ENCODE peak calls at places on chromosomes 12 and 14, in nine cellular contexts. One of them, this sample, is unnamed.

GRCh38 chr12:120849765-120850164 is 54.4 kb downstream of the SPPL3 start:
- DNase-seq in keratinocyte: peak
- DNase-seq in lung: no peak
- DNase-seq in uterus: peak
- DNase-seq in IMR-90: peak
- DNase-seq in CD8-positive, alpha-beta T cell: no peak
- DNase-seq in WERI-Rb-1: no peak
- DNase-seq in brain microvascular endothelial cell: peak
- DNase-seq in tibial artery: no peak
- DNase-seq in this sample: no peak

GRCh38 chr12:40248585-40249297 is 23.9 kb downstream of the LRRK2 start:
- DNase-seq in keratinocyte: no peak
- DNase-seq in lung: no peak
- DNase-seq in uterus: no peak
- DNase-seq in IMR-90: no peak
- DNase-seq in CD8-positive, alpha-beta T cell: no peak
- DNase-seq in WERI-Rb-1: no peak
- DNase-seq in brain microvascular endothelial cell: no peak
- DNase-seq in tibial artery: no peak
- DNase-seq in this sample: no peak

GRCh38 chr14:22388669-22389625 is 200.1 kb downstream of the DAD1 start:
- DNase-seq in keratinocyte: no peak
- DNase-seq in lung: no peak
- DNase-seq in uterus: peak
- DNase-seq in IMR-90: peak
- DNase-seq in CD8-positive, alpha-beta T cell: no peak
- DNase-seq in WERI-Rb-1: no peak
- DNase-seq in brain microvascular endothelial cell: peak
- DNase-seq in tibial artery: no peak
- DNase-seq in this sample: no peak

GRCh38 chr12:114916124-114916523 is 232.1 kb upstream of the TBX3 start:
- DNase-seq in keratinocyte: no peak
- DNase-seq in lung: no peak
- DNase-seq in uterus: no peak
- DNase-seq in IMR-90: peak
- DNase-seq in CD8-positive, alpha-beta T cell: no peak
- DNase-seq in WERI-Rb-1: no peak
- DNase-seq in brain microvascular endothelial cell: peak
- DNase-seq in tibial artery: no peak
- DNase-seq in this sample: no peak

GRCh38 chr12:104547239-104547638 is 90.5 kb downstream of the CHST11 start:
- DNase-seq in keratinocyte: no peak
- DNase-seq in lung: no peak
- DNase-seq in uterus: no peak
- DNase-seq in IMR-90: no peak
- DNase-seq in CD8-positive, alpha-beta T cell: no peak
- DNase-seq in WERI-Rb-1: no peak
- DNase-seq in brain microvascular endothelial cell: no peak
- DNase-seq in tibial artery: no peak
- DNase-seq in this sample: no peak

GRCh38 chr12:57631566-57632368 is 1.2 kb downstream of the B4GALNT1 start:
- DNase-seq in keratinocyte: no peak
- DNase-seq in lung: no peak
- DNase-seq in uterus: no peak
- DNase-seq in IMR-90: no peak
- DNase-seq in CD8-positive, alpha-beta T cell: no peak
- DNase-seq in WERI-Rb-1: peak
- DNase-seq in brain microvascular endothelial cell: no peak
- DNase-seq in tibial artery: no peak
- DNase-seq in this sample: no peak

GRCh38 chr14:56752428-56752827 is 57.9 kb downstream of the OTX2 start:
- DNase-seq in keratinocyte: no peak
- DNase-seq in lung: no peak
- DNase-seq in uterus: no peak
- DNase-seq in IMR-90: no peak
- DNase-seq in CD8-positive, alpha-beta T cell: no peak
- DNase-seq in WERI-Rb-1: peak
- DNase-seq in brain microvascular endothelial cell: no peak
- DNase-seq in tibial artery: no peak
- DNase-seq in this sample: no peak

GRCh38 chr12:9751204-9752144 is 9.2 kb downstream of the CD69 start:
- DNase-seq in keratinocyte: no peak
- DNase-seq in lung: no peak
- DNase-seq in uterus: no peak
- DNase-seq in IMR-90: peak
- DNase-seq in CD8-positive, alpha-beta T cell: no peak
- DNase-seq in WERI-Rb-1: no peak
- DNase-seq in brain microvascular endothelial cell: no peak
- DNase-seq in tibial artery: no peak
- DNase-seq in this sample: no peak

GRCh38 chr14:36505892-36506731 is 13.9 kb downstream of the NKX2-1 start:
- DNase-seq in keratinocyte: no peak
- DNase-seq in lung: no peak
- DNase-seq in uterus: no peak
- DNase-seq in IMR-90: no peak
- DNase-seq in CD8-positive, alpha-beta T cell: no peak
- DNase-seq in WERI-Rb-1: no peak
- DNase-seq in brain microvascular endothelial cell: no peak
- DNase-seq in tibial artery: no peak
- DNase-seq in this sample: no peak

GRCh38 chr12:105233045-105233905 is 2.7 kb downstream of the APPL2 start:
- DNase-seq in keratinocyte: no peak
- DNase-seq in lung: no peak
- DNase-seq in uterus: no peak
- DNase-seq in IMR-90: no peak
- DNase-seq in CD8-positive, alpha-beta T cell: no peak
- DNase-seq in WERI-Rb-1: no peak
- DNase-seq in brain microvascular endothelial cell: no peak
- DNase-seq in tibial artery: no peak
- DNase-seq in this sample: no peak

GRCh38 chr14:61535470-61535869 is 159.8 kb upstream of the HIF1A start:
- DNase-seq in keratinocyte: no peak
- DNase-seq in lung: peak
- DNase-seq in uterus: no peak
- DNase-seq in IMR-90: no peak
- DNase-seq in CD8-positive, alpha-beta T cell: no peak
- DNase-seq in WERI-Rb-1: no peak
- DNase-seq in brain microvascular endothelial cell: no peak
- DNase-seq in tibial artery: no peak
- DNase-seq in this sample: no peak

DNA sequence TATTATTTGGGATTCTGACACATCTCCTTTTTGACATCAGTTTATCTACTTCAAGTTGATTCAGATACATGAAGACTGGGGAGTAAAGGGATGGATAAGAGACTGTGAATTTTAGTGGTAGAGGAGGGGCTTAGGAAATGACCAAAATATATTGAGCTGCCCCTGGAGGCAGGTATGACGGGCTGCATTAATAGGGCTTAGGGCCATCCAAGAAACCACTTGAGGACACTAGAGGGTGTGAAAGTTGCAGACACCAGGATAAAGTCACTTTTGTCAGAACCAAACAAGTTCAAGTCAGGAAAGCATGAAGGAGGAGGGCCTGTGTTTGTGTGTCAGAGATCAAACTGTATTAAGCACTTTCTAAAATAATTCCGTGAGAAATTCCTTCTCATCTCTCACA is 137.1 kb downstream of the SLC38A1 start:
- DNase-seq in keratinocyte: no peak
- DNase-seq in lung: no peak
- DNase-seq in uterus: no peak
- DNase-seq in IMR-90: no peak
- DNase-seq in CD8-positive, alpha-beta T cell: no peak
- DNase-seq in WERI-Rb-1: no peak
- DNase-seq in brain microvascular endothelial cell: no peak
- DNase-seq in tibial artery: no peak
- DNase-seq in this sample: no peak
- TF ChIP-seq CTCF in keratinocyte: peak
- TF ChIP-seq CTCF in lung: no peak
- TF ChIP-seq CTCF in uterus: no peak
- TF ChIP-seq CTCF in IMR-90: peak
- TF ChIP-seq CTCF in CD8-positive, alpha-beta T cell: no peak
- TF ChIP-seq CTCF in WERI-Rb-1: peak
- TF ChIP-seq CTCF in brain microvascular endothelial cell: peak
- TF ChIP-seq CTCF in tibial artery: no peak
- TF ChIP-seq CTCF in this sample: no peak

DNA sequence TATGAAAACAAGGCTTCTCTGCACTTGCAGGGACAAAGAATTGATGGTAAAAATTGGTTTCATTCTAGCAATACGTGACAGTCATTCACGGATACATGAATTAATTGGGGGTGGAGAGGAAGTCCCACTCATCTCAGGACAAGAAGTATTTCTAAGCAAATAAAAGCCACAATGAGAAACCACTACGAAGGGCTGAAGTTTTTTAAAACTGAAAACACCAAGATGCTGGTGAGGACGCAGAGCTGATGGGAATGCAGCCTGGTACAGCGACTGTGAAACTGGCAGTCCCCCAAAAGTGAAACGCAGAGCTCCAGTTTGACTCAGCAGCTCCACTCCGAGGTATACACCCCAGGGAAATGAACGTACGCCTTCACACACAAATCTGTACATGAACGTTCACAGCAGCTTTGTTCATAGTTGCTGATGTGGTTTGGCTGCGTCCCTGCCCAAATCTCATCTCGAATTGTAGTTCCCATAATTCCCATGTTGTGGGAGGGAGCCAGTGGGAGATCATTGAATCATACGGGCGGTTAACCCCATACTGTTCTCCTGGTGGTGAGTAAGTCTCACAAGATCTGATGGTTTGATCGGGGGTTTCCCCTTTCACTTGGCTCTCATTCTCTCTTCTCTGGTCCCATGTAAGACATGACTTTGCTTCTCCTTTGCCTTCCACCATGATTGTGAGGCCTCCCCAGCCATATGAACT is 89.0 kb downstream of the SCARB1 start:
- DNase-seq in keratinocyte: peak
- DNase-seq in lung: no peak
- DNase-seq in uterus: peak
- DNase-seq in IMR-90: peak
- DNase-seq in CD8-positive, alpha-beta T cell: no peak
- DNase-seq in WERI-Rb-1: no peak
- DNase-seq in brain microvascular endothelial cell: peak
- DNase-seq in tibial artery: no peak
- DNase-seq in this sample: no peak
- TF ChIP-seq CTCF in keratinocyte: peak
- TF ChIP-seq CTCF in lung: no peak
- TF ChIP-seq CTCF in uterus: no peak
- TF ChIP-seq CTCF in IMR-90: no peak
- TF ChIP-seq CTCF in CD8-positive, alpha-beta T cell: no peak
- TF ChIP-seq CTCF in WERI-Rb-1: no peak
- TF ChIP-seq CTCF in brain microvascular endothelial cell: peak
- TF ChIP-seq CTCF in tibial artery: no peak
- TF ChIP-seq CTCF in this sample: no peak

DNA sequence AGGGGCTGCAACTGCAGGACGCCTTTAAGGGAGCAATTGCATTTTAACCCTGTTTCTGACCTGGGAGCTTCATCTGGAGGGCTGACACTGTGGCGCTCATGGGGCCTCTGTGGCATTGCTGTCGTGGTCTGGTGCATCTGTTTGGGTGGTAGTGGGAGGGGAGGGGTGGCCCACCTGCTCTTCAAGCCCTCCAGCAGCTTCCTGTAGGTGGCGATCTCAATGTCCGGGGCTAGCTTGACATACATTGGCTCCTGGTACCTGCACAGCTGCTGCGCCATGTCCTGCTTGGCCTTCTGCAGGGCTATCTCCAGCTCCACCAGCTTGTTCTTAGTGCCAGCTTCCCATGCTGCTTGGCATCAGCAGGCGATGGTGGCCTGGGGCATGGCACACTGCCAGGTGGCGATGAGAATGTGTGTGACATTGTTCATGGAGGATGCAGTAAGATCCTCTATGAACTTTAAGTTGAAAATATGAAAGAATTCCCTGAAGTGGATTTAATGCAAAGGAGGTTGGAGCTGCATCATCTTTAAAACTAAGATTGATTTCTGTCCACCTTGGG is 7.7 kb upstream of the KRT82 start:
- DNase-seq in keratinocyte: no peak
- DNase-seq in lung: no peak
- DNase-seq in uterus: no peak
- DNase-seq in IMR-90: no peak
- DNase-seq in CD8-positive, alpha-beta T cell: no peak
- DNase-seq in WERI-Rb-1: no peak
- DNase-seq in brain microvascular endothelial cell: no peak
- DNase-seq in tibial artery: no peak
- DNase-seq in this sample: no peak
- TF ChIP-seq CTCF in keratinocyte: peak
- TF ChIP-seq CTCF in lung: no peak
- TF ChIP-seq CTCF in uterus: no peak
- TF ChIP-seq CTCF in IMR-90: no peak
- TF ChIP-seq CTCF in CD8-positive, alpha-beta T cell: no peak
- TF ChIP-seq CTCF in WERI-Rb-1: no peak
- TF ChIP-seq CTCF in brain microvascular endothelial cell: peak
- TF ChIP-seq CTCF in tibial artery: no peak
- TF ChIP-seq CTCF in this sample: no peak

DNA sequence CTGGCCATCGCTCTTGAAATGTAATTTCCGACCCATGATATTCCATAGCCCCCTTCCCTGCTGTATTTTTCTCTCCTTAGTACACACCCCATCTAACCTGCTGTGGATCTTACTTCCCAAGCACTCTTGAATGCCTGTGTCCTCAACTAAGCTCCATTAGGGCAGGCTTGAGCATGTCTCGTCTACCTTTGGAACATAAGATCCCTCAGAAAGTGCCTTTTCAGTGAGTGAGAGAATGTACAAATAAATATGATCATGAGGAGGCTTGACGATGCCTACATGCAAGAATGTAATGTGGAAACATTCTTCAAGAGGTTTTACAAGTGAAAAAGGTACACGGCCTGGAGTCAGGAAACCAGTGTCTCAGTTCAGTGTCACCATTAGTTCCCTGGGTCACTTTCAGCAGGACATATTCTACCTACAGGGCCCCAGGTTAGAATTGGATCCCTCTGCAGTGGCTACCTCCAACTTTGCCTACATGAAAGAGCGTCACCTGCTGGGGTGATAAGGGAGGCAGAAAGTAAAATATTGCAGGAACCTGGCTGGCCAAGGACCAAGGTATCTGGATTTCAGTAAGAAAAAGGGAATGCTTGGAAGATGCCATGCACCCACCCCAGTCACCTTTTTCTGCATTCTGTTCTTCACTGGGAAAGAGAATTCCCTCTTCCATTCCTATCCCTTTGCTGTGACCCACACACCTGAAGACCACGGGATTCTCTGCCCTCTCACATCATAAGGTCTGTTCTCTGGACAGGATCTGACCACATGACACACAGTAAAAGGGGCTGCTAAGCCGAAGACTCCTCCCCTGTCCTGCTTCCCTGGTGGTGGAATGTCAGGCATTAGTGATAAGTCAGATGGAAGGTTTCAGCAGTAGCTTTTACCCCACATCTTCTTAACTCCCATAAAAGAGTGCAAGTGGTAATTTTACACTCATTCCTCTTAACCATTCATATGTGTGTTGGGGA is 24.6 kb upstream of the SERPINA1 start:
- DNase-seq in keratinocyte: no peak
- DNase-seq in lung: no peak
- DNase-seq in uterus: no peak
- DNase-seq in IMR-90: no peak
- DNase-seq in CD8-positive, alpha-beta T cell: no peak
- DNase-seq in WERI-Rb-1: peak
- DNase-seq in brain microvascular endothelial cell: no peak
- DNase-seq in tibial artery: no peak
- DNase-seq in this sample: no peak
- TF ChIP-seq CTCF in keratinocyte: peak
- TF ChIP-seq CTCF in lung: peak
- TF ChIP-seq CTCF in uterus: no peak
- TF ChIP-seq CTCF in IMR-90: peak
- TF ChIP-seq CTCF in CD8-positive, alpha-beta T cell: no peak
- TF ChIP-seq CTCF in WERI-Rb-1: peak
- TF ChIP-seq CTCF in brain microvascular endothelial cell: peak
- TF ChIP-seq CTCF in tibial artery: no peak
- TF ChIP-seq CTCF in this sample: no peak

GRCh38 chr12:16622315-16622714 is 16.4 kb upstream of the LMO3 start:
- DNase-seq in keratinocyte: no peak
- DNase-seq in lung: no peak
- DNase-seq in uterus: no peak
- DNase-seq in IMR-90: no peak
- DNase-seq in CD8-positive, alpha-beta T cell: no peak
- DNase-seq in WERI-Rb-1: no peak
- DNase-seq in brain microvascular endothelial cell: no peak
- DNase-seq in tibial artery: no peak
- DNase-seq in this sample: no peak
- TF ChIP-seq CTCF in keratinocyte: no peak
- TF ChIP-seq CTCF in lung: no peak
- TF ChIP-seq CTCF in uterus: no peak
- TF ChIP-seq CTCF in IMR-90: no peak
- TF ChIP-seq CTCF in CD8-positive, alpha-beta T cell: no peak
- TF ChIP-seq CTCF in WERI-Rb-1: no peak
- TF ChIP-seq CTCF in brain microvascular endothelial cell: no peak
- TF ChIP-seq CTCF in tibial artery: no peak
- TF ChIP-seq CTCF in this sample: no peak